ENCODE peak calls at places on chromosomes 3 and 15, in five cellular contexts. L is NCI-H748 treated with DMSO at 0.1 percent for 48 hours, I is heart left ventricle, T is endothelial cell, K is GM12864. W is an unnamed sample.

GRCh38 chr3:195705081-195705991 is 15.4 kb upstream of the MUC20 start:
- DNase-seq in T (no peak), I (no peak), K (no peak), L (no peak), W (no peak)

GRCh38 chr3:101484805-101485620 is 28.0 kb downstream of the SENP7 start:
- DNase-seq in T (no peak), L (no peak), K (no peak), I (no peak), W (no peak)

GRCh38 chr15:63135804-63136203 is 14.1 kb downstream of the LACTB start:
- DNase-seq in I (no peak), K (no peak), L (no peak), T (no peak), W (no peak)

GRCh38 chr15:98686983-98687382 is 38.6 kb downstream of the IGF1R start:
- DNase-seq in L (no peak), K (no peak), I (no peak), T (no peak), W (no peak)

GRCh38 chr15:90013503-90013937 is 12.4 kb downstream of the ZNF710 start:
- DNase-seq in L (no peak), K (no peak), I (no peak), T (no peak), W (no peak)

GRCh38 chr3:120678984-120679383 is 3.1 kb downstream of the HGD start:
- DNase-seq in K (peak), I (no peak), L (no peak), T (no peak), W (no peak)

GRCh38 chr3:11847607-11848006 is 922 bp upstream of the TAMM41 start:
- DNase-seq in L (no peak), T (no peak), K (no peak), I (no peak), W (no peak)

GRCh38 chr3:134487406-134487805 is 1.5 kb downstream of the CEP63 start:
- DNase-seq in K (peak), I (no peak), T (no peak), L (no peak), W (no peak)

GRCh38 chr3:47643092-47643491 is 64.4 kb upstream of the CSPG5 start:
- DNase-seq in L (no peak), T (no peak), I (no peak), K (no peak), W (no peak)